ENCODE peak calls at places on chromosomes 6 and 20, in six cellular contexts. E is left colon; K is NCI-H82; X is activated T-helper 1 cell treated with anti-CD3 and anti-CD28 coated beads, Interleukin-12 subunit alpha, Interleukin-12 subunit beta, Interleukin-2, Interleukin-4 antibody, amounts not matched to agents 30 ng/mL and 10 ng/mL and 1 ng/mL, durations not matched to agents 14 hours and 24 hours and 36 hours; M is activated T-cell treated with anti-CD3 and anti-CD28 coated beads, Interleukin-2, amount 50 U/mL, for 72 hours; R is NCI-H1436 treated with DMSO at 0.1 percent for 48 hours. Z is an unnamed sample.

GRCh38 chr6:78771619-78772018 is 95.7 kb upstream of the IRAK1BP1 start:
- DNase-seq in E (no peak), K (no peak), X (no peak), M (no peak), R (no peak), Z (no peak)

GRCh38 chr6:33313105-33313708 is 671 bp downstream of the TAPBP start:
- DNase-seq in E (no peak), K (peak), X (no peak), M (peak), R (no peak), Z (peak)

GRCh38 chr6:15244605-15245360 is 1.1 kb upstream of the JARID2 start:
- DNase-seq in E (peak), K (peak), X (no peak), M (peak), R (no peak), Z (peak)

GRCh38 chr6:72944660-72945059 is 280.6 kb downstream of the KHDC1L start:
- DNase-seq in E (no peak), K (no peak), X (no peak), M (no peak), R (no peak), Z (no peak)

GRCh38 chr6:686528-686927 is 6.4 kb downstream of the EXOC2 start:
- DNase-seq in E (no peak), K (peak), X (no peak), M (no peak), R (no peak), Z (no peak)

GRCh38 chr6:147586044-147586443 is 77.6 kb downstream of the SAMD5 start:
- DNase-seq in E (no peak), K (no peak), X (no peak), M (no peak), R (no peak), Z (no peak)

GRCh38 chr6:73774311-73774766 is 78.3 kb downstream of the CD109 start:
- DNase-seq in E (peak), K (peak), X (no peak), M (no peak), R (no peak), Z (no peak)

GRCh38 chr20:45128066-45128465 is 3.8 kb upstream of the WFDC12 start:
- DNase-seq in E (no peak), K (no peak), X (no peak), M (no peak), R (no peak), Z (no peak)

GRCh38 chr20:43915209-43916072 is 789 bp downstream of the TOX2 start:
- DNase-seq in E (no peak), K (no peak), X (peak), M (peak), R (no peak), Z (peak)

GRCh38 chr20:34675993-34676641 is 775 bp downstream of the PIGU start:
- DNase-seq in E (no peak), K (no peak), X (no peak), M (no peak), R (no peak), Z (no peak)

GRCh38 chr6:34288581-34288980 is 39.8 kb upstream of the SMIM29 start:
- DNase-seq in E (no peak), K (no peak), X (peak), M (peak), R (no peak), Z (peak)

GRCh38 chr6:100593522-100593921 is 128.8 kb upstream of the SIM1 start:
- DNase-seq in E (no peak), K (no peak), X (no peak), M (no peak), R (peak), Z (no peak)

GRCh38 chr6:157281570-157281969 is 41.7 kb downstream of the TMEM242 start:
- DNase-seq in E (no peak), K (peak), X (no peak), M (no peak), R (no peak), Z (peak)

GRCh38 chr6:39209908-39210307 is 19.4 kb downstream of the KCNK5 start:
- DNase-seq in E (no peak), K (no peak), X (no peak), M (no peak), R (no peak), Z (no peak)